ENCODE peak calls at places on chromosomes 13 and 19, in four cellular contexts. One of them, this sample, is unnamed.

GRCh38 chr13:84096221-84096620 is 213.9 kb upstream of the SLITRK1 start:
- DNase-seq in K562: no peak
- DNase-seq in A549: no peak
- DNase-seq in GM12878: no peak
- DNase-seq in this sample: no peak

GRCh38 chr13:33953781-33954180 is 135.8 kb downstream of the RFC3 start:
- DNase-seq in K562: no peak
- DNase-seq in A549: no peak
- DNase-seq in GM12878: no peak
- DNase-seq in this sample: no peak

GRCh38 chr19:45613926-45614725 is 12.1 kb upstream of the GPR4 start:
- DNase-seq in K562: peak; percentile 24
- DNase-seq in A549: peak; percentile 89
- DNase-seq in GM12878: peak; percentile 73
- DNase-seq in this sample: no peak

GRCh38 chr13:109790951-109791605 is 4.7 kb upstream of the IRS2 start:
- DNase-seq in K562: no peak
- DNase-seq in A549: peak; percentile 69
- DNase-seq in GM12878: no peak
- DNase-seq in this sample: peak; percentile 69

GRCh38 chr13:72620874-72621273 is 106.6 kb downstream of the MZT1 start:
- DNase-seq in K562: no peak
- DNase-seq in A549: no peak
- DNase-seq in GM12878: no peak
- DNase-seq in this sample: no peak

GRCh38 chr13:21837841-21838551 is 167.1 kb downstream of the FGF9 start:
- DNase-seq in K562: no peak
- DNase-seq in A549: no peak
- DNase-seq in GM12878: no peak
- DNase-seq in this sample: no peak

GRCh38 chr13:106867249-106867648 is 299.3 kb upstream of the ARGLU1 start:
- DNase-seq in K562: no peak
- DNase-seq in A549: no peak
- DNase-seq in GM12878: no peak
- DNase-seq in this sample: peak; percentile 19

GRCh38 chr13:107864543-107865460 is 350.5 kb downstream of the LIG4 start:
- DNase-seq in K562: peak; percentile 74
- DNase-seq in A549: peak; percentile 35
- DNase-seq in GM12878: no peak
- DNase-seq in this sample: peak; percentile 29

GRCh38 chr19:29967623-29968022 is 25.6 kb downstream of the URI1 start:
- DNase-seq in K562: no peak
- DNase-seq in A549: no peak
- DNase-seq in GM12878: no peak
- DNase-seq in this sample: no peak

GRCh38 chr13:77415253-77416127 is 88.6 kb upstream of the MYCBP2 start:
- DNase-seq in K562: no peak
- DNase-seq in A549: no peak
- DNase-seq in GM12878: peak; percentile 45
- DNase-seq in this sample: peak; percentile 1

GRCh38 chr13:47215741-47216140 is 318.9 kb upstream of the HTR2A start:
- DNase-seq in K562: no peak
- DNase-seq in A549: peak; percentile 1
- DNase-seq in GM12878: no peak
- DNase-seq in this sample: no peak

GRCh38 chr13:46553521-46553885 is 533 bp downstream of the LRCH1 start:
- DNase-seq in K562: peak; percentile 45
- DNase-seq in A549: no peak
- DNase-seq in GM12878: no peak
- DNase-seq in this sample: peak; percentile 60

GRCh38 chr19:4089400-4089908 is 22.8 kb upstream of the ZBTB7A start:
- DNase-seq in K562: no peak
- DNase-seq in A549: no peak
- DNase-seq in GM12878: no peak
- DNase-seq in this sample: no peak

GRCh38 chr13:29805994-29806748 is 44.2 kb downstream of the UBL3 start:
- DNase-seq in K562: no peak
- DNase-seq in A549: no peak
- DNase-seq in GM12878: no peak
- DNase-seq in this sample: no peak

GRCh38 chr19:55082023-55082851 is 6.6 kb downstream of the EPS8L1 start:
- DNase-seq in K562: peak; percentile 51
- DNase-seq in A549: peak; percentile 62
- DNase-seq in GM12878: no peak
- DNase-seq in this sample: peak; percentile 87

GRCh38 chr13:94061316-94061715 is 418.2 kb downstream of the DCT start:
- DNase-seq in K562: no peak
- DNase-seq in A549: no peak
- DNase-seq in GM12878: no peak
- DNase-seq in this sample: no peak

GRCh38 chr19:49422407-49423277 is 599 bp downstream of the PTH2 start:
- DNase-seq in K562: peak; percentile 91
- DNase-seq in A549: peak; percentile 89
- DNase-seq in GM12878: no peak
- DNase-seq in this sample: peak; percentile 85

GRCh38 chr13:44874176-44874575 is 115.1 kb downstream of the NUFIP1 start:
- DNase-seq in K562: no peak
- DNase-seq in A549: no peak
- DNase-seq in GM12878: no peak
- DNase-seq in this sample: no peak

GRCh38 chr13:35736876-35737275 is 260.4 kb upstream of the MAB21L1 start:
- DNase-seq in K562: no peak
- DNase-seq in A549: no peak
- DNase-seq in GM12878: no peak
- DNase-seq in this sample: no peak

GRCh38 chr13:20428666-20429644 is 96.7 kb downstream of the CRYL1 start:
- DNase-seq in K562: no peak
- DNase-seq in A549: no peak
- DNase-seq in GM12878: no peak
- DNase-seq in this sample: no peak

GRCh38 chr13:50757021-50757420 is 86.5 kb downstream of the DLEU7 start:
- DNase-seq in K562: no peak
- DNase-seq in A549: no peak
- DNase-seq in GM12878: no peak
- DNase-seq in this sample: no peak

GRCh38 chr19:21023901-21024300 is 3.4 kb downstream of the ZNF430 start:
- DNase-seq in K562: no peak
- DNase-seq in A549: no peak
- DNase-seq in GM12878: no peak
- DNase-seq in this sample: no peak

GRCh38 chr19:33175886-33176669 is 18.1 kb upstream of the LRP3 start:
- DNase-seq in K562: no peak
- DNase-seq in A549: peak; percentile 75
- DNase-seq in GM12878: no peak
- DNase-seq in this sample: peak; percentile 75

GRCh38 chr19:3769494-3769893 is 2.5 kb downstream of the RAX2 start:
- DNase-seq in K562: no peak
- DNase-seq in A549: no peak
- DNase-seq in GM12878: no peak
- DNase-seq in this sample: peak; percentile 33

GRCh38 chr13:39777527-39778061 is 122.1 kb downstream of the COG6 start:
- DNase-seq in K562: no peak
- DNase-seq in A549: peak; percentile 58
- DNase-seq in GM12878: no peak
- DNase-seq in this sample: no peak

GRCh38 chr19:3644351-3645066 is 17.9 kb upstream of the CACTIN start:
- DNase-seq in K562: no peak
- DNase-seq in A549: no peak
- DNase-seq in GM12878: no peak
- DNase-seq in this sample: no peak

GRCh38 chr19:45766919-45767346 is 2.1 kb downstream of the SIX5 start:
- DNase-seq in K562: no peak
- DNase-seq in A549: no peak
- DNase-seq in GM12878: no peak
- DNase-seq in this sample: no peak

GRCh38 chr19:34639491-34640085 is 37.4 kb downstream of the SCGB2B2 start:
- DNase-seq in K562: peak; percentile 59
- DNase-seq in A549: peak; percentile 88
- DNase-seq in GM12878: peak; percentile 13
- DNase-seq in this sample: peak; percentile 43

GRCh38 chr19:54708781-54709180 is 15.5 kb upstream of the KIR3DL3 start:
- DNase-seq in K562: no peak
- DNase-seq in A549: no peak
- DNase-seq in GM12878: no peak
- DNase-seq in this sample: no peak

DNA sequence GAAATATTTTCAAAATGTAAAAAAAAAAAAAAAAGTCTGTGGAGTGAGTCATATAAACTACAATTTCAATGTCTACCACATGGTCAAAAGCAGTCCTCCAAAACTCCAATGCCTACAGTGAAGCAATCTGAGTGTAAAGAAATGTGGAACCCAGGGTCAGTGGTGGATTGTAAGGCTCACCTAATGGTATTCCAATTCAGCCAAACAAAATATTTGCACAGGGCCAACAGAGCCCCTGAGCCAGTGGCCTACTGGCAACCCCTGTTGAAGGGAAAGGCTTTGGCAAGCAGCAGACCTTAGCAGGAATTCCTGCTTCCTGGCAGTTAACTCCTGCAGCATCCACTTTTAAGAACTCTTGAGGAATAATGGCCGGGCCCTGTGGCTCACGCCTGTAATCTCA is 3.4 kb downstream of the DNMT1 start:
- DNase-seq in K562: no peak
- DNase-seq in A549: peak; percentile 11
- DNase-seq in GM12878: no peak
- DNase-seq in this sample: no peak
- TF ChIP-seq RCOR1 in K562: no peak
- TF ChIP-seq RCOR1 in A549: no peak
- TF ChIP-seq RCOR1 in GM12878: no peak
- TF ChIP-seq RCOR1 in this sample: no peak

GRCh38 chr13:99055286-99056073 is 77.6 kb upstream of the DOCK9 start:
- DNase-seq in K562: no peak
- DNase-seq in A549: no peak
- DNase-seq in GM12878: no peak
- DNase-seq in this sample: no peak
- TF ChIP-seq RCOR1 in K562: no peak
- TF ChIP-seq RCOR1 in A549: no peak
- TF ChIP-seq RCOR1 in GM12878: no peak
- TF ChIP-seq RCOR1 in this sample: no peak

GRCh38 chr19:41521860-41522555 is 54.0 kb upstream of the CEACAM21 start:
- DNase-seq in K562: no peak
- DNase-seq in A549: no peak
- DNase-seq in GM12878: no peak
- DNase-seq in this sample: peak; percentile 51
- TF ChIP-seq RCOR1 in K562: no peak
- TF ChIP-seq RCOR1 in A549: no peak
- TF ChIP-seq RCOR1 in GM12878: no peak
- TF ChIP-seq RCOR1 in this sample: no peak

GRCh38 chr13:113539176-113539575 is 45.4 kb upstream of the TFDP1 start:
- DNase-seq in K562: no peak
- DNase-seq in A549: no peak
- DNase-seq in GM12878: no peak
- DNase-seq in this sample: no peak
- TF ChIP-seq RCOR1 in K562: no peak
- TF ChIP-seq RCOR1 in A549: no peak
- TF ChIP-seq RCOR1 in GM12878: no peak
- TF ChIP-seq RCOR1 in this sample: no peak

GRCh38 chr13:53782400-53783030 is 753.9 kb downstream of the OLFM4 start:
- DNase-seq in K562: no peak
- DNase-seq in A549: peak; percentile 35
- DNase-seq in GM12878: peak; percentile 3
- DNase-seq in this sample: peak; percentile 30
- TF ChIP-seq RCOR1 in K562: no peak
- TF ChIP-seq RCOR1 in A549: no peak
- TF ChIP-seq RCOR1 in GM12878: no peak
- TF ChIP-seq RCOR1 in this sample: no peak

GRCh38 chr19:31377736-31378135 is 28.5 kb upstream of the TSHZ3 start:
- DNase-seq in K562: no peak
- DNase-seq in A549: no peak
- DNase-seq in GM12878: no peak
- DNase-seq in this sample: no peak

GRCh38 chr19:31372245-31372781 is 23.1 kb upstream of the TSHZ3 start:
- DNase-seq in K562: no peak
- DNase-seq in A549: no peak
- DNase-seq in GM12878: no peak
- DNase-seq in this sample: no peak
- TF ChIP-seq RCOR1 in K562: no peak
- TF ChIP-seq RCOR1 in A549: no peak
- TF ChIP-seq RCOR1 in GM12878: no peak
- TF ChIP-seq RCOR1 in this sample: no peak

GRCh38 chr19:39262496-39262895 is 5.7 kb upstream of the IFNL2 start:
- DNase-seq in K562: no peak
- DNase-seq in A549: no peak
- DNase-seq in GM12878: no peak
- DNase-seq in this sample: no peak
- TF ChIP-seq RCOR1 in K562: no peak
- TF ChIP-seq RCOR1 in A549: no peak
- TF ChIP-seq RCOR1 in GM12878: no peak
- TF ChIP-seq RCOR1 in this sample: no peak

This sample was measured in SK-N-SH.